ENCODE peak calls at places on chromosomes 4 and X, in eight cellular contexts. One of them, this sample, is unnamed.

GRCh38 chr4:121738780-121739547 is 26.0 kb downstream of the SMIM43 start:
- DNase-seq in mucosa of descending colon: no peak
- DNase-seq in cardiac muscle cell: peak
- DNase-seq in fibroblast of lung: peak
- DNase-seq in thoracic aorta: no peak
- DNase-seq in suprapubic skin: no peak
- DNase-seq in AG09309: no peak
- DNase-seq in uterus: no peak
- DNase-seq in this sample: no peak

GRCh38 chrX:34365482-34365881 is 233.4 kb upstream of the FAM47A start:
- DNase-seq in mucosa of descending colon: peak
- DNase-seq in cardiac muscle cell: peak
- DNase-seq in fibroblast of lung: no peak
- DNase-seq in thoracic aorta: no peak
- DNase-seq in suprapubic skin: no peak
- DNase-seq in AG09309: no peak
- DNase-seq in uterus: no peak
- DNase-seq in this sample: no peak

GRCh38 chr4:89119166-89119565 is 7.8 kb downstream of the TIGD2 start:
- DNase-seq in mucosa of descending colon: no peak
- DNase-seq in cardiac muscle cell: peak
- DNase-seq in fibroblast of lung: peak
- DNase-seq in thoracic aorta: no peak
- DNase-seq in suprapubic skin: no peak
- DNase-seq in AG09309: no peak
- DNase-seq in uterus: no peak
- DNase-seq in this sample: no peak

GRCh38 chrX:40304115-40304514 is 206.4 kb upstream of the BCOR start:
- DNase-seq in mucosa of descending colon: no peak
- DNase-seq in cardiac muscle cell: no peak
- DNase-seq in fibroblast of lung: no peak
- DNase-seq in thoracic aorta: no peak
- DNase-seq in suprapubic skin: no peak
- DNase-seq in AG09309: no peak
- DNase-seq in uterus: no peak
- DNase-seq in this sample: no peak

GRCh38 chrX:53974529-53974928 is 69.7 kb downstream of the PHF8 start:
- DNase-seq in mucosa of descending colon: no peak
- DNase-seq in cardiac muscle cell: no peak
- DNase-seq in fibroblast of lung: no peak
- DNase-seq in thoracic aorta: no peak
- DNase-seq in suprapubic skin: no peak
- DNase-seq in AG09309: no peak
- DNase-seq in uterus: no peak
- DNase-seq in this sample: no peak

GRCh38 chr4:184937030-184937710 is 81.1 kb upstream of the HELT start:
- DNase-seq in mucosa of descending colon: peak
- DNase-seq in cardiac muscle cell: no peak
- DNase-seq in fibroblast of lung: no peak
- DNase-seq in thoracic aorta: no peak
- DNase-seq in suprapubic skin: no peak
- DNase-seq in AG09309: no peak
- DNase-seq in uterus: no peak
- DNase-seq in this sample: no peak

GRCh38 chrX:64204252-64204651 is 1.3 kb downstream of the AMER1 start:
- DNase-seq in mucosa of descending colon: peak
- DNase-seq in cardiac muscle cell: peak
- DNase-seq in fibroblast of lung: peak
- DNase-seq in thoracic aorta: no peak
- DNase-seq in suprapubic skin: no peak
- DNase-seq in AG09309: no peak
- DNase-seq in uterus: peak
- DNase-seq in this sample: no peak

GRCh38 chrX:11733614-11734013 is 24.4 kb upstream of the MSL3 start:
- DNase-seq in mucosa of descending colon: no peak
- DNase-seq in cardiac muscle cell: no peak
- DNase-seq in fibroblast of lung: no peak
- DNase-seq in thoracic aorta: no peak
- DNase-seq in suprapubic skin: no peak
- DNase-seq in AG09309: no peak
- DNase-seq in uterus: no peak
- DNase-seq in this sample: no peak

GRCh38 chr4:1950369-1950768 is 58.4 kb downstream of the NELFA start:
- DNase-seq in mucosa of descending colon: no peak
- DNase-seq in cardiac muscle cell: no peak
- DNase-seq in fibroblast of lung: no peak
- DNase-seq in thoracic aorta: no peak
- DNase-seq in suprapubic skin: no peak
- DNase-seq in AG09309: no peak
- DNase-seq in uterus: no peak
- DNase-seq in this sample: no peak

GRCh38 chrX:149259241-149259640 is 245.9 kb downstream of the IDS start:
- DNase-seq in mucosa of descending colon: no peak
- DNase-seq in cardiac muscle cell: peak
- DNase-seq in fibroblast of lung: peak
- DNase-seq in thoracic aorta: no peak
- DNase-seq in suprapubic skin: no peak
- DNase-seq in AG09309: no peak
- DNase-seq in uterus: no peak
- DNase-seq in this sample: no peak

GRCh38 chr4:109315818-109316217 is 13.4 kb upstream of the COL25A1 start:
- DNase-seq in mucosa of descending colon: no peak
- DNase-seq in cardiac muscle cell: peak
- DNase-seq in fibroblast of lung: no peak
- DNase-seq in thoracic aorta: no peak
- DNase-seq in suprapubic skin: no peak
- DNase-seq in AG09309: no peak
- DNase-seq in uterus: no peak
- DNase-seq in this sample: no peak

GRCh38 chr4:120304801-120305200 is 238.2 kb upstream of the MAD2L1 start:
- DNase-seq in mucosa of descending colon: no peak
- DNase-seq in cardiac muscle cell: no peak
- DNase-seq in fibroblast of lung: no peak
- DNase-seq in thoracic aorta: no peak
- DNase-seq in suprapubic skin: no peak
- DNase-seq in AG09309: no peak
- DNase-seq in uterus: no peak
- DNase-seq in this sample: no peak

GRCh38 chr4:186749611-186750281 is 26.1 kb upstream of the FAT1 start:
- DNase-seq in mucosa of descending colon: no peak
- DNase-seq in cardiac muscle cell: no peak
- DNase-seq in fibroblast of lung: no peak
- DNase-seq in thoracic aorta: no peak
- DNase-seq in suprapubic skin: no peak
- DNase-seq in AG09309: no peak
- DNase-seq in uterus: no peak
- DNase-seq in this sample: no peak

GRCh38 chr4:16894406-16894805 is 4.0 kb downstream of the LDB2 start:
- DNase-seq in mucosa of descending colon: no peak
- DNase-seq in cardiac muscle cell: no peak
- DNase-seq in fibroblast of lung: peak
- DNase-seq in thoracic aorta: no peak
- DNase-seq in suprapubic skin: no peak
- DNase-seq in AG09309: no peak
- DNase-seq in uterus: no peak
- DNase-seq in this sample: no peak

GRCh38 chr4:145660064-145660463 is 19.9 kb upstream of the C4orf51 start:
- DNase-seq in mucosa of descending colon: no peak
- DNase-seq in cardiac muscle cell: no peak
- DNase-seq in fibroblast of lung: no peak
- DNase-seq in thoracic aorta: no peak
- DNase-seq in suprapubic skin: no peak
- DNase-seq in AG09309: no peak
- DNase-seq in uterus: no peak
- DNase-seq in this sample: no peak

DNA sequence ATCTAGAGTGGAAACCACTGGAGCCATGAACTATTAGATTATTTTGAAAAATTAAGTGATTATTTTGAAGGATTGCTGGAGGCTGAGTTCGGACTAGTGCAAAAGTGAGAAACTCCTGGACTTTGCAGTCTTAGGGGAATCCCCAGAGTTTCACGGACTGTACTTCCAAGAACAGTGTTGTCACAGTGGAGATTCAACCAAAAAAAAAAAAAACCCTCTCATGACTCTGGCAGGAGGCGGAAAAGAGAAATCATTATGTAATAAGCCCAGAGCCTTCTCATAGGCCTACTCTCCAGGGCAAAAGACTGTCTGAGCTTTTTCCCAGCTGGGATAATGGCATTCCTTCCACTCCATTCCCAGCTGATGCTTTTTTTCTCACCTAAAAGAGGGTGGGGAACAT is 16.8 kb upstream of the C4orf51 start:
- DNase-seq in mucosa of descending colon: no peak
- DNase-seq in cardiac muscle cell: peak
- DNase-seq in fibroblast of lung: no peak
- DNase-seq in thoracic aorta: no peak
- DNase-seq in suprapubic skin: no peak
- DNase-seq in AG09309: no peak
- DNase-seq in uterus: no peak
- DNase-seq in this sample: no peak
- TF ChIP-seq CTCF in mucosa of descending colon: no peak
- TF ChIP-seq CTCF in cardiac muscle cell: no peak
- TF ChIP-seq CTCF in fibroblast of lung: no peak
- TF ChIP-seq CTCF in thoracic aorta: no peak
- TF ChIP-seq CTCF in suprapubic skin: no peak
- TF ChIP-seq CTCF in AG09309: no peak
- TF ChIP-seq CTCF in uterus: no peak
- TF ChIP-seq CTCF in this sample: no peak

GRCh38 chrX:31266172-31267076 is 194.6 kb upstream of the FTHL17 start:
- DNase-seq in mucosa of descending colon: peak
- DNase-seq in cardiac muscle cell: peak
- DNase-seq in fibroblast of lung: peak
- DNase-seq in thoracic aorta: no peak
- DNase-seq in suprapubic skin: peak
- DNase-seq in AG09309: no peak
- DNase-seq in uterus: peak
- DNase-seq in this sample: no peak
- TF ChIP-seq CTCF in mucosa of descending colon: no peak
- TF ChIP-seq CTCF in cardiac muscle cell: no peak
- TF ChIP-seq CTCF in fibroblast of lung: no peak
- TF ChIP-seq CTCF in thoracic aorta: no peak
- TF ChIP-seq CTCF in suprapubic skin: no peak
- TF ChIP-seq CTCF in AG09309: no peak
- TF ChIP-seq CTCF in uterus: no peak
- TF ChIP-seq CTCF in this sample: no peak

GRCh38 chrX:16136080-16136479 is 12.7 kb downstream of the GRPR start:
- DNase-seq in mucosa of descending colon: no peak
- DNase-seq in cardiac muscle cell: no peak
- DNase-seq in fibroblast of lung: no peak
- DNase-seq in thoracic aorta: no peak
- DNase-seq in suprapubic skin: no peak
- DNase-seq in AG09309: no peak
- DNase-seq in uterus: no peak
- DNase-seq in this sample: no peak

GRCh38 chrX:16140983-16141382 is 17.6 kb downstream of the GRPR start:
- DNase-seq in mucosa of descending colon: no peak
- DNase-seq in cardiac muscle cell: no peak
- DNase-seq in fibroblast of lung: no peak
- DNase-seq in thoracic aorta: no peak
- DNase-seq in suprapubic skin: no peak
- DNase-seq in AG09309: no peak
- DNase-seq in uterus: no peak
- DNase-seq in this sample: no peak

GRCh38 chrX:16137416-16138107 is 14.2 kb downstream of the GRPR start:
- DNase-seq in mucosa of descending colon: no peak
- DNase-seq in cardiac muscle cell: no peak
- DNase-seq in fibroblast of lung: no peak
- DNase-seq in thoracic aorta: no peak
- DNase-seq in suprapubic skin: no peak
- DNase-seq in AG09309: no peak
- DNase-seq in uterus: no peak
- DNase-seq in this sample: no peak

GRCh38 chrX:16140448-16140847 is 17.1 kb downstream of the GRPR start:
- DNase-seq in mucosa of descending colon: no peak
- DNase-seq in cardiac muscle cell: no peak
- DNase-seq in fibroblast of lung: no peak
- DNase-seq in thoracic aorta: no peak
- DNase-seq in suprapubic skin: no peak
- DNase-seq in AG09309: no peak
- DNase-seq in uterus: no peak
- DNase-seq in this sample: no peak

DNA sequence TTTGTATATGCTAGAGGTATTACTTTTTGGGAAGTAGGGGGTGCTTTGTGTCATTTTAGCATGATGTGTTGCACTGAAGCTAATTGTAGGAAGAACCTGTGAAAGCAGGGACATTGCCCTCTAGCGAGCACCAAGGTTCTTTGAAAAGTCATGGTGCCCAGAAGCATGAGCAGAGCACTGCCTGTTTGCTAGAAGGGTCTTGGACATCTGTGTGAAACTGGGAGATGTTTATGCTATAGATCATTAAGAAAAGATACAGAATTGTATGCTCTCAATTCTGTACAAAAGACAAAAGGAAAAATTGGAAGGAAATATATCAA is 14.7 kb downstream of the GRPR start:
- DNase-seq in mucosa of descending colon: peak
- DNase-seq in cardiac muscle cell: peak
- DNase-seq in fibroblast of lung: no peak
- DNase-seq in thoracic aorta: no peak
- DNase-seq in suprapubic skin: no peak
- DNase-seq in AG09309: no peak
- DNase-seq in uterus: no peak
- DNase-seq in this sample: no peak
- TF ChIP-seq CTCF in mucosa of descending colon: no peak
- TF ChIP-seq CTCF in cardiac muscle cell: no peak
- TF ChIP-seq CTCF in fibroblast of lung: no peak
- TF ChIP-seq CTCF in thoracic aorta: no peak
- TF ChIP-seq CTCF in suprapubic skin: no peak
- TF ChIP-seq CTCF in AG09309: peak
- TF ChIP-seq CTCF in uterus: no peak
- TF ChIP-seq CTCF in this sample: no peak

GRCh38 chrX:9569875-9570274 is 105.0 kb downstream of the TBL1X start:
- DNase-seq in mucosa of descending colon: no peak
- DNase-seq in cardiac muscle cell: peak
- DNase-seq in fibroblast of lung: peak
- DNase-seq in thoracic aorta: no peak
- DNase-seq in suprapubic skin: no peak
- DNase-seq in AG09309: no peak
- DNase-seq in uterus: no peak
- DNase-seq in this sample: no peak

GRCh38 chrX:9578083-9578779 is 113.4 kb downstream of the TBL1X start:
- DNase-seq in mucosa of descending colon: no peak
- DNase-seq in cardiac muscle cell: peak
- DNase-seq in fibroblast of lung: no peak
- DNase-seq in thoracic aorta: no peak
- DNase-seq in suprapubic skin: no peak
- DNase-seq in AG09309: no peak
- DNase-seq in uterus: no peak
- DNase-seq in this sample: no peak

GRCh38 chrX:9577555-9577954 is 112.7 kb downstream of the TBL1X start:
- DNase-seq in mucosa of descending colon: no peak
- DNase-seq in cardiac muscle cell: no peak
- DNase-seq in fibroblast of lung: no peak
- DNase-seq in thoracic aorta: no peak
- DNase-seq in suprapubic skin: no peak
- DNase-seq in AG09309: no peak
- DNase-seq in uterus: no peak
- DNase-seq in this sample: no peak

GRCh38 chrX:9576059-9576458 is 111.2 kb downstream of the TBL1X start:
- DNase-seq in mucosa of descending colon: no peak
- DNase-seq in cardiac muscle cell: no peak
- DNase-seq in fibroblast of lung: no peak
- DNase-seq in thoracic aorta: no peak
- DNase-seq in suprapubic skin: no peak
- DNase-seq in AG09309: no peak
- DNase-seq in uterus: no peak
- DNase-seq in this sample: no peak

GRCh38 chrX:9573282-9574106 is 108.6 kb downstream of the TBL1X start:
- DNase-seq in mucosa of descending colon: peak
- DNase-seq in cardiac muscle cell: no peak
- DNase-seq in fibroblast of lung: no peak
- DNase-seq in thoracic aorta: no peak
- DNase-seq in suprapubic skin: no peak
- DNase-seq in AG09309: no peak
- DNase-seq in uterus: no peak
- DNase-seq in this sample: no peak
- TF ChIP-seq CTCF in mucosa of descending colon: no peak
- TF ChIP-seq CTCF in cardiac muscle cell: no peak
- TF ChIP-seq CTCF in fibroblast of lung: no peak
- TF ChIP-seq CTCF in thoracic aorta: no peak
- TF ChIP-seq CTCF in suprapubic skin: no peak
- TF ChIP-seq CTCF in AG09309: no peak
- TF ChIP-seq CTCF in uterus: no peak
- TF ChIP-seq CTCF in this sample: no peak